ENCODE peak calls at places on chromosomes 11 and 22, in four cellular contexts. P, A, K and N are unnamed samples.

GRCh38 chr22:30742291-30743256 is 47.9 kb downstream of the OSBP2 start:
- DNase-seq in P (no peak), A (no peak), K (no peak), N (no peak)

GRCh38 chr22:17914474-17914873 is 109.9 kb downstream of the MICAL3 start:
- DNase-seq in P (no peak), A (no peak), K (no peak), N (no peak)

GRCh38 chr11:60870276-60870675 is 2.9 kb downstream of the ZP1 start:
- DNase-seq in P (no peak), A (no peak), K (peak), N (no peak)

GRCh38 chr11:45931739-45932138 is 9.3 kb downstream of the LARGE2 start:
- DNase-seq in P (no peak), A (no peak), K (no peak), N (no peak)

GRCh38 chr22:38126928-38127668 is 16.6 kb upstream of the BAIAP2L2 start:
- DNase-seq in P (no peak), A (no peak), K (no peak), N (no peak)

GRCh38 chr11:85844439-85845051 is 10.6 kb upstream of the CCDC83 start:
- DNase-seq in P (peak), A (peak), K (no peak), N (no peak)

GRCh38 chr22:44325718-44326548 is 13.2 kb upstream of the SHISAL1 start:
- DNase-seq in P (peak), A (no peak), K (no peak), N (no peak)

GRCh38 chr11:113967361-113967760 is 7.5 kb upstream of the HTR3A start:
- DNase-seq in P (no peak), A (no peak), K (no peak), N (no peak)

GRCh38 chr11:12224537-12224893 is 114.1 kb downstream of the MICAL2 start:
- DNase-seq in P (no peak), A (no peak), K (peak), N (peak)

GRCh38 chr11:9231848-9232177 is 33.3 kb downstream of the DENND5A start:
- DNase-seq in P (no peak), A (no peak), K (no peak), N (no peak)

GRCh38 chr11:21771097-21771496 is 421.8 kb upstream of the ANO5 start:
- DNase-seq in P (no peak), A (no peak), K (peak), N (no peak)

GRCh38 chr22:26487996-26488395 is 4.3 kb downstream of the SRRD start:
- DNase-seq in P (no peak), A (no peak), K (no peak), N (no peak)

GRCh38 chr11:126485021-126485781 is 129.7 kb downstream of the ST3GAL4 start:
- DNase-seq in P (no peak), A (no peak), K (no peak), N (no peak)

GRCh38 chr11:34977039-34977906 is 60.9 kb downstream of the PDHX start:
- DNase-seq in P (peak), A (no peak), K (no peak), N (no peak)

GRCh38 chr11:69373251-69373635 is 79.3 kb downstream of the MYEOV start:
- DNase-seq in P (no peak), A (no peak), K (no peak), N (no peak)

GRCh38 chr11:65426839-65427690 is 4.5 kb downstream of the NEAT1 start:
- DNase-seq in P (peak), A (no peak), K (peak), N (peak)

GRCh38 chr11:63614136-63614664 is at the start of gene PLAAT3:
- DNase-seq in P (peak), A (peak), K (peak), N (peak)

GRCh38 chr22:17734197-17734596 is 40.1 kb downstream of the BID start:
- DNase-seq in P (no peak), A (no peak), K (no peak), N (no peak)

GRCh38 chr22:20567371-20567847 is 60.0 kb downstream of the MED15 start:
- DNase-seq in P (peak), A (no peak), K (no peak), N (no peak)

GRCh38 chr22:26817926-26818325 is 160.5 kb downstream of the MIAT start:
- DNase-seq in P (no peak), A (no peak), K (no peak), N (no peak)

GRCh38 chr22:28951969-28952521 is 68.7 kb downstream of the ZNRF3 start:
- DNase-seq in P (no peak), A (peak), K (no peak), N (no peak)

GRCh38 chr11:35087648-35088047 is 51.3 kb upstream of the CD44 start:
- DNase-seq in P (no peak), A (no peak), K (no peak), N (no peak)

GRCh38 chr22:43533131-43533530 is 121.3 kb downstream of the MPPED1 start:
- DNase-seq in P (no peak), A (no peak), K (no peak), N (no peak)

GRCh38 chr11:71946144-71946571 is 17.3 kb downstream of the RNF121 start:
- DNase-seq in P (peak), A (no peak), K (no peak), N (no peak)

GRCh38 chr11:120810251-120810650 is 213.7 kb upstream of the TBCEL start:
- DNase-seq in P (peak), A (no peak), K (no peak), N (no peak)